ENCODE peak calls at places on chromosomes 5 and 9, in five cellular contexts. A is PC-3, T is K562, J is astrocyte, P is fibroblast of lung. H is an unnamed sample.
A peak's percentile ranks its signal among the peaks of the same experiment; 100 is the strongest.

GRCh38 chr9:130500340-130500771 is 55.6 kb downstream of the ASS1 start:
- DNase-seq in A (peak; percentile 8), T (no peak), J (no peak), P (no peak), H (no peak)

GRCh38 chr5:1552469-1553255 is 28.9 kb upstream of the LPCAT1 start:
- DNase-seq in A (no peak), T (peak; percentile 13), J (peak; percentile 17), P (peak; percentile 35), H (peak; percentile 4)

GRCh38 chr5:24222866-24223265 is 421.9 kb downstream of the CDH10 start:
- DNase-seq in A (peak; percentile 67), T (no peak), J (peak; percentile 57), P (peak; percentile 68), H (no peak)

GRCh38 chr9:93918071-93918470 is 37.1 kb downstream of the BARX1 start:
- DNase-seq in A (no peak), T (no peak), J (no peak), P (no peak), H (no peak)

GRCh38 chr9:121743441-121744001 is 92.1 kb downstream of the DAB2IP start:
- DNase-seq in A (peak; percentile 82), T (peak; percentile 59), J (peak; percentile 75), P (peak; percentile 84), H (peak; percentile 90)

GRCh38 chr9:32247173-32247572 is 137.3 kb upstream of the ACO1 start:
- DNase-seq in A (no peak), T (no peak), J (no peak), P (no peak), H (no peak)

GRCh38 chr5:149749481-149750365 is 19.6 kb downstream of the PPARGC1B start:
- DNase-seq in A (no peak), T (no peak), J (peak; percentile 23), P (peak; percentile 29), H (peak; percentile 48)

GRCh38 chr5:77841616-77842015 is 65.5 kb upstream of the TBCA start:
- DNase-seq in A (no peak), T (no peak), J (no peak), P (no peak), H (no peak)

GRCh38 chr9:26346942-26347477 is 545.6 kb downstream of the CAAP1 start:
- DNase-seq in A (no peak), T (no peak), J (no peak), P (no peak), H (no peak)

GRCh38 chr5:161400583-161400982 is 145.9 kb downstream of the GABRB2 start:
- DNase-seq in A (no peak), T (no peak), J (no peak), P (no peak), H (no peak)

GRCh38 chr5:20678814-20679298 is 690.9 kb upstream of the CDH18 start:
- DNase-seq in A (peak; percentile 86), T (no peak), J (peak; percentile 95), P (peak; percentile 95), H (peak; percentile 23)

GRCh38 chr5:20680718-20681302 is 692.8 kb upstream of the CDH18 start:
- DNase-seq in A (no peak), T (no peak), J (peak; percentile 22), P (peak; percentile 32), H (no peak)

GRCh38 chr5:20683241-20683940 is 695.4 kb upstream of the CDH18 start:
- DNase-seq in A (peak; percentile 77), T (no peak), J (no peak), P (no peak), H (no peak)

DNA sequence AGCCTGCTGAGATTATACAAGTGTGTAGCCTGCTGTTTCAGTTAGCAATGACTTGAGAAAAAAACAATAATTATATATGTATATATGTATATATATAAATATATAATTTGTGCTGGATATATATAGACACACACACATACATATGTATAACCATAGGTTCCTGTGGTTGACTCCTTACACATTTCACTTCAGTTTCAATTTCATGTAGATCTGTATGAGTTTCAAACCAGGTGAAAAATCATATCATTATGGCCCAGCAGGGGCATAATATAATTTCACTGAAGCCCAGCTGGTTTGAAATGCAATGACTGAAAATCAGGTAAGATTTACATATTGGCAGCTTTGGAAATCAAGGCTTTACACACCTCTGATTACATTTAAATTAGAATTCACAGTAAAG is 690.4 kb upstream of the CDH18 start:
- DNase-seq in A (no peak), T (no peak), J (no peak), P (no peak), H (no peak)
- TF ChIP-seq CTCF in A (no peak), T (no peak), J (no peak), P (no peak), H (no peak)

DNA sequence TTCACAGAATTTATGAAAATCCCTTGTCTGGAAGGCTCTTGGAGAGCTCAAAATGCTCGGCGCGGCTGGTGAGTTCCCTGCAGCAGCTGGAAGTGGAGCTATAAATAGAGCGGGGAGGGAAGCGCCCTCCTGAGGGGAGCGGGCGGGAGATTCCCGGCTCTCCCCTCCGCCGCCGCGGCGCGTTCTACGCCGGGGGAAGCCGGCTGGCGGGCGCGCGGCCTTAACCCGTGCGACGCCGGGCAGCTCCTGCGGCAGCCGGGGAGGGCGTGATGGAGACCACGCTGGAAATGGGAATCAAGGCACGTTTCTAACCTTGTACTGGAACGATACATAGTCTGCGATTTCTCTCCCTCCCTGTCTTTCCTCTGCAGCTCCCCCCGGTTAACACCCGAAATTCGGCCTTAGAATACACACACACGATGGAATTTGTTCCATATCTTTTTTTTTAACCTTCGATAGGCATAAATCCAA is 306.5 kb upstream of the KCNN2 start:
- DNase-seq in A (no peak), T (no peak), J (peak; percentile 23), P (peak; percentile 56), H (no peak)
- TF ChIP-seq EZH2 in A (peak; percentile 49), T (no peak), J (no peak), P (no peak), H (no peak)

GRCh38 chr9:75417471-75417870 is 329.2 kb downstream of the OSTF1 start:
- DNase-seq in A (no peak), T (no peak), J (no peak), P (no peak), H (no peak)
- TF ChIP-seq CTCF in A (no peak), T (no peak), J (no peak), P (no peak), H (no peak)

DNA sequence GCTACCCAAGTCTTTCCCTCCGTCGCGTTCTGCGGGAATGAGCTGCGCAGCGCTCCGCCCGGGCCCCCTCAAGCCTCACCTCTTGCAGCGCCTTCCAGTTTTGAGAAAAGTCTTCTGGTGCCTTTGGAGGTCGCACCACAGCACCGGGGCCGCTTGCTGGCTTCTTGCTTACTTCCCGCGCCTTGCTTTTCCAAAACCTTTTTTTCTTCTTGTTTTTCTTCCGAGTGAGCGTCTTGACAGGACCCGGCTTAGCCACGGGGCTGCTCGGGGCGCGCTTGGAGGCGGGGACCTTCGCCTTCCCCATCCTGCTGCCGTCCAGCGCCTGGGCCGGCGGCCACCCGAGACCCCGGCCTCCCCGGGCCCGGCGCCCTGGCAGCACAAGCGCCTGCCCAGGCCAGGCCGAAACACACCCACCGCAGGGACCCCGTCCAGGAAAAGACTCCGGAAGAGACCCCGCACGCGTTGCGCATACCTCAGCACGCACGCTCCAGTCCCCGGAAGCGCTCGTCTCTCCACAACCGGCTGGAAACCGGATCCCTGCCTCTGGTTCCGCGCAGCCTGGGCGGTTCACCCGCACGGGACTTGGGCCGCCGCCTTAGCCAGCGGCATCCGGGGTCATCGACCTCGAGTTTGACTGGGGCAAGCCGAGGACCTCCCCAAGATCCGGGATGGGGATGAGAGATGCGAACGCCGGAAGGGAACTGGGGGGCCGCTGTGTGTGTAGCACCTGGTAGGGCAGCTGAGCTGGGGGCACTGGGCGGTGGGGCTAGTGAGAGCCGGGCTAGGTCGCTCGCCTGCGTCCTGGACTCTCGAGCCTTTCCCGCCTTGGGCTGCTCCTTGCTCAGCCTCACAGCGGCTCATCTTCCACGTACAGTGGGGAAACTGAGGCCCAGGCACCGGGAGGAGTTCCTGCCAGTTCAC is at the start of gene REXO4:
- DNase-seq in A (peak; percentile 72), T (peak; percentile 84), J (peak; percentile 81), P (peak; percentile 87), H (peak; percentile 87)
- TF ChIP-seq EZH2 in A (no peak), T (no peak), J (no peak), P (no peak), H (no peak)